ENCODE peak calls at places on chromosomes 5 and 9, in eight cellular contexts. One of them, this sample, is unnamed.

GRCh38 chr9:2816476-2817141 is 27.3 kb downstream of the PUM3 start:
- DNase-seq in HFF-Myc: no peak
- DNase-seq in MCF 10A: no peak
- DNase-seq in mesothelial cell of epicardium: no peak
- DNase-seq in Caco-2: no peak
- DNase-seq in Panc1: no peak
- DNase-seq in WERI-Rb-1: no peak
- DNase-seq in RWPE1: no peak
- DNase-seq in this sample: peak

GRCh38 chr5:20105915-20106314 is 117.9 kb upstream of the CDH18 start:
- DNase-seq in HFF-Myc: no peak
- DNase-seq in MCF 10A: no peak
- DNase-seq in mesothelial cell of epicardium: no peak
- DNase-seq in Caco-2: no peak
- DNase-seq in Panc1: no peak
- DNase-seq in WERI-Rb-1: no peak
- DNase-seq in RWPE1: no peak
- DNase-seq in this sample: no peak

GRCh38 chr5:137753227-137753985 is 757 bp downstream of the HNRNPA0 start:
- DNase-seq in HFF-Myc: no peak
- DNase-seq in MCF 10A: no peak
- DNase-seq in mesothelial cell of epicardium: peak
- DNase-seq in Caco-2: peak
- DNase-seq in Panc1: no peak
- DNase-seq in WERI-Rb-1: peak
- DNase-seq in RWPE1: no peak
- DNase-seq in this sample: no peak

GRCh38 chr9:98176391-98177259 is 15.8 kb downstream of the CORO2A start:
- DNase-seq in HFF-Myc: no peak
- DNase-seq in MCF 10A: no peak
- DNase-seq in mesothelial cell of epicardium: no peak
- DNase-seq in Caco-2: peak
- DNase-seq in Panc1: no peak
- DNase-seq in WERI-Rb-1: no peak
- DNase-seq in RWPE1: no peak
- DNase-seq in this sample: no peak

GRCh38 chr5:6837519-6838110 is 124.4 kb downstream of the TENT4A start:
- DNase-seq in HFF-Myc: no peak
- DNase-seq in MCF 10A: peak
- DNase-seq in mesothelial cell of epicardium: no peak
- DNase-seq in Caco-2: peak
- DNase-seq in Panc1: peak
- DNase-seq in WERI-Rb-1: peak
- DNase-seq in RWPE1: no peak
- DNase-seq in this sample: no peak

GRCh38 chr5:160419458-160420330 is 813 bp upstream of the SLU7 start:
- DNase-seq in HFF-Myc: no peak
- DNase-seq in MCF 10A: no peak
- DNase-seq in mesothelial cell of epicardium: no peak
- DNase-seq in Caco-2: no peak
- DNase-seq in Panc1: peak
- DNase-seq in WERI-Rb-1: no peak
- DNase-seq in RWPE1: no peak
- DNase-seq in this sample: no peak

GRCh38 chr9:104586496-104587180 is 12.6 kb downstream of the OR13C5 start:
- DNase-seq in HFF-Myc: no peak
- DNase-seq in MCF 10A: peak
- DNase-seq in mesothelial cell of epicardium: no peak
- DNase-seq in Caco-2: no peak
- DNase-seq in Panc1: no peak
- DNase-seq in WERI-Rb-1: no peak
- DNase-seq in RWPE1: peak
- DNase-seq in this sample: no peak

GRCh38 chr5:177496111-177497010 is 1.0 kb downstream of the PDLIM7 start:
- DNase-seq in HFF-Myc: peak
- DNase-seq in MCF 10A: peak
- DNase-seq in mesothelial cell of epicardium: peak
- DNase-seq in Caco-2: peak
- DNase-seq in Panc1: no peak
- DNase-seq in WERI-Rb-1: peak
- DNase-seq in RWPE1: peak
- DNase-seq in this sample: peak

GRCh38 chr5:139650689-139651501 is 2.7 kb downstream of the CXXC5 start:
- DNase-seq in HFF-Myc: no peak
- DNase-seq in MCF 10A: no peak
- DNase-seq in mesothelial cell of epicardium: no peak
- DNase-seq in Caco-2: peak
- DNase-seq in Panc1: no peak
- DNase-seq in WERI-Rb-1: peak
- DNase-seq in RWPE1: no peak
- DNase-seq in this sample: no peak

DNA sequence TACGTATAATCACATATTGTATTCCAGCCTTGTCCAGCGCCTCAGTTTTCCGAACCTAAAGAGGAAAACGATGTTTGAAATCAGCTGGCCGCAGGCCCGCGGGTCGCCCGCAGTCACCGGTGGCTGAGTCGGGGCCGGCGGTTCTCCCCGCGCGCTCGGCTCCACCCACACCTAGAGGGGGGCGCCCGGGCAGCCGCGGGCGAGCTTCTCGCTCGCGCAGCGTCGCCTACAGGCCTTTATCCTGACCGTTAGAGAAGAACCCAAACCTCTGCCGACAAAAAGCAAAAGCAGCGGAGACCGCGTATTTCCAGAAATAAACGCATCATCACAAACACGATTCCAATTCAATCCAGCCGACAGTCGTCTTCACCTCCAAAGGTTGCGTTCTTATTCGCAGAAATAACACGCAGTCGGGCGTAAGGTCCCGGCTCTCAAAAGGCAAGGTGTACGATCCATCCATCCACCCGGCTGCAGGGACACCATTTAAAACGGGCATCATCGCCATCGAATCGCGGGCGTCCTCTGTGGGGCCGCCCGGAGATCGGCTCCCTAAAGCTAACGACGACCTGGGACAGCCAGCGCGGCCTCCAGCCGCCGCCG is 680 bp upstream of the NIPBL start:
- DNase-seq in HFF-Myc: no peak
- DNase-seq in MCF 10A: peak
- DNase-seq in mesothelial cell of epicardium: peak
- DNase-seq in Caco-2: peak
- DNase-seq in Panc1: no peak
- DNase-seq in WERI-Rb-1: peak
- DNase-seq in RWPE1: peak
- DNase-seq in this sample: peak
- TF ChIP-seq CTCF in HFF-Myc: peak
- TF ChIP-seq CTCF in MCF 10A: peak
- TF ChIP-seq CTCF in mesothelial cell of epicardium: no peak
- TF ChIP-seq CTCF in Caco-2: no peak
- TF ChIP-seq CTCF in Panc1: peak
- TF ChIP-seq CTCF in WERI-Rb-1: peak
- TF ChIP-seq CTCF in RWPE1: peak
- TF ChIP-seq CTCF in this sample: peak

GRCh38 chr5:42949348-42950090 is 90.6 kb downstream of the ANXA2R start:
- DNase-seq in HFF-Myc: peak
- DNase-seq in MCF 10A: no peak
- DNase-seq in mesothelial cell of epicardium: no peak
- DNase-seq in Caco-2: no peak
- DNase-seq in Panc1: peak
- DNase-seq in WERI-Rb-1: peak
- DNase-seq in RWPE1: no peak
- DNase-seq in this sample: peak
- TF ChIP-seq CTCF in HFF-Myc: peak
- TF ChIP-seq CTCF in MCF 10A: no peak
- TF ChIP-seq CTCF in mesothelial cell of epicardium: no peak
- TF ChIP-seq CTCF in Caco-2: no peak
- TF ChIP-seq CTCF in Panc1: no peak
- TF ChIP-seq CTCF in WERI-Rb-1: no peak
- TF ChIP-seq CTCF in RWPE1: no peak
- TF ChIP-seq CTCF in this sample: peak

GRCh38 chr5:62588668-62589067 is 10.0 kb downstream of the LRRC70 start:
- DNase-seq in HFF-Myc: no peak
- DNase-seq in MCF 10A: no peak
- DNase-seq in mesothelial cell of epicardium: no peak
- DNase-seq in Caco-2: no peak
- DNase-seq in Panc1: no peak
- DNase-seq in WERI-Rb-1: no peak
- DNase-seq in RWPE1: no peak
- DNase-seq in this sample: no peak
- TF ChIP-seq CTCF in HFF-Myc: no peak
- TF ChIP-seq CTCF in MCF 10A: no peak
- TF ChIP-seq CTCF in mesothelial cell of epicardium: no peak
- TF ChIP-seq CTCF in Caco-2: no peak
- TF ChIP-seq CTCF in Panc1: no peak
- TF ChIP-seq CTCF in WERI-Rb-1: no peak
- TF ChIP-seq CTCF in RWPE1: no peak
- TF ChIP-seq CTCF in this sample: no peak

DNA sequence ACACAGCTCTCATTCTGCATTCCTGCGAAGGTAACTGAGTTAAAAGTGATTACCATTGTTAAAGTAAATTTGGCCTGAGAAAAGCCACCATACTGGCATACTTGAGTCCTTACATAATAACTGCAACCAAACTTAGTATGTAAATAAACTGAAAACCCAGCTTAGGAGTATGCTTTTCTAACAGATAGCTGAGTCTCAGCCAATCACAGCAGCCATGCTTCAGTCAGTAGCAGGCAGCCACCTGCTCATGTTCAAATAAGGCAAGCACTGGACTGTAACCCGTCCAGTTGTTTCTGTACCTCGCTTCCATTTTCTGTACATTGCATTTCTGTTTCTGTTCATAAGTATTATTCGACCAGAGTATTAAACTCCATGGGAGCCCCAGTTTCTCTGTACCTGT is 58.6 kb downstream of the GCNT4 start:
- DNase-seq in HFF-Myc: no peak
- DNase-seq in MCF 10A: no peak
- DNase-seq in mesothelial cell of epicardium: no peak
- DNase-seq in Caco-2: no peak
- DNase-seq in Panc1: no peak
- DNase-seq in WERI-Rb-1: no peak
- DNase-seq in RWPE1: no peak
- DNase-seq in this sample: no peak
- TF ChIP-seq CTCF in HFF-Myc: no peak
- TF ChIP-seq CTCF in MCF 10A: no peak
- TF ChIP-seq CTCF in mesothelial cell of epicardium: no peak
- TF ChIP-seq CTCF in Caco-2: no peak
- TF ChIP-seq CTCF in Panc1: no peak
- TF ChIP-seq CTCF in WERI-Rb-1: no peak
- TF ChIP-seq CTCF in RWPE1: no peak
- TF ChIP-seq CTCF in this sample: no peak

DNA sequence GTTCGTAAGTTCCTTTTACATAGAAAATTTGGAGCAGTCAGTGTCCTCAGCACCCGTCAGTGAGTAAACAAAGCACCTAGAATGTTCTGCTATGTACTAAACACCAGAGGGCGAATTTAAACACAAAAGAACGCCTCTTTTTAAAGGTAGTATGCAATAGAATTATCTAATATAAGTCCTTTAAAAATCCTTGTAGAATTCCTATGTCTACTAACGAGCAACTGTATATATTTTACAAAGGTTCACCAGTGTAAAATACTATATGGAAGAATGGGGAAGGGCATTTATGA is 499 bp upstream of the TMEM232 start:
- DNase-seq in HFF-Myc: no peak
- DNase-seq in MCF 10A: no peak
- DNase-seq in mesothelial cell of epicardium: no peak
- DNase-seq in Caco-2: no peak
- DNase-seq in Panc1: no peak
- DNase-seq in WERI-Rb-1: no peak
- DNase-seq in RWPE1: no peak
- DNase-seq in this sample: peak
- TF ChIP-seq CTCF in HFF-Myc: no peak
- TF ChIP-seq CTCF in MCF 10A: no peak
- TF ChIP-seq CTCF in mesothelial cell of epicardium: no peak
- TF ChIP-seq CTCF in Caco-2: no peak
- TF ChIP-seq CTCF in Panc1: peak
- TF ChIP-seq CTCF in WERI-Rb-1: no peak
- TF ChIP-seq CTCF in RWPE1: no peak
- TF ChIP-seq CTCF in this sample: peak

GRCh38 chr5:40957048-40957447 is 47.8 kb downstream of the C7 start:
- DNase-seq in HFF-Myc: no peak
- DNase-seq in MCF 10A: no peak
- DNase-seq in mesothelial cell of epicardium: no peak
- DNase-seq in Caco-2: no peak
- DNase-seq in Panc1: no peak
- DNase-seq in WERI-Rb-1: no peak
- DNase-seq in RWPE1: no peak
- DNase-seq in this sample: no peak

GRCh38 chr5:40960027-40960426 is 50.7 kb downstream of the C7 start:
- DNase-seq in HFF-Myc: no peak
- DNase-seq in MCF 10A: no peak
- DNase-seq in mesothelial cell of epicardium: no peak
- DNase-seq in Caco-2: no peak
- DNase-seq in Panc1: no peak
- DNase-seq in WERI-Rb-1: no peak
- DNase-seq in RWPE1: no peak
- DNase-seq in this sample: peak

GRCh38 chr5:40958811-40959210 is 49.5 kb downstream of the C7 start:
- DNase-seq in HFF-Myc: no peak
- DNase-seq in MCF 10A: no peak
- DNase-seq in mesothelial cell of epicardium: no peak
- DNase-seq in Caco-2: no peak
- DNase-seq in Panc1: no peak
- DNase-seq in WERI-Rb-1: no peak
- DNase-seq in RWPE1: no peak
- DNase-seq in this sample: no peak

GRCh38 chr5:40962207-40962955 is 53.1 kb downstream of the C7 start:
- DNase-seq in HFF-Myc: no peak
- DNase-seq in MCF 10A: no peak
- DNase-seq in mesothelial cell of epicardium: no peak
- DNase-seq in Caco-2: no peak
- DNase-seq in Panc1: no peak
- DNase-seq in WERI-Rb-1: no peak
- DNase-seq in RWPE1: no peak
- DNase-seq in this sample: no peak
- TF ChIP-seq CTCF in HFF-Myc: no peak
- TF ChIP-seq CTCF in MCF 10A: no peak
- TF ChIP-seq CTCF in mesothelial cell of epicardium: no peak
- TF ChIP-seq CTCF in Caco-2: no peak
- TF ChIP-seq CTCF in Panc1: peak
- TF ChIP-seq CTCF in WERI-Rb-1: no peak
- TF ChIP-seq CTCF in RWPE1: no peak
- TF ChIP-seq CTCF in this sample: no peak

DNA sequence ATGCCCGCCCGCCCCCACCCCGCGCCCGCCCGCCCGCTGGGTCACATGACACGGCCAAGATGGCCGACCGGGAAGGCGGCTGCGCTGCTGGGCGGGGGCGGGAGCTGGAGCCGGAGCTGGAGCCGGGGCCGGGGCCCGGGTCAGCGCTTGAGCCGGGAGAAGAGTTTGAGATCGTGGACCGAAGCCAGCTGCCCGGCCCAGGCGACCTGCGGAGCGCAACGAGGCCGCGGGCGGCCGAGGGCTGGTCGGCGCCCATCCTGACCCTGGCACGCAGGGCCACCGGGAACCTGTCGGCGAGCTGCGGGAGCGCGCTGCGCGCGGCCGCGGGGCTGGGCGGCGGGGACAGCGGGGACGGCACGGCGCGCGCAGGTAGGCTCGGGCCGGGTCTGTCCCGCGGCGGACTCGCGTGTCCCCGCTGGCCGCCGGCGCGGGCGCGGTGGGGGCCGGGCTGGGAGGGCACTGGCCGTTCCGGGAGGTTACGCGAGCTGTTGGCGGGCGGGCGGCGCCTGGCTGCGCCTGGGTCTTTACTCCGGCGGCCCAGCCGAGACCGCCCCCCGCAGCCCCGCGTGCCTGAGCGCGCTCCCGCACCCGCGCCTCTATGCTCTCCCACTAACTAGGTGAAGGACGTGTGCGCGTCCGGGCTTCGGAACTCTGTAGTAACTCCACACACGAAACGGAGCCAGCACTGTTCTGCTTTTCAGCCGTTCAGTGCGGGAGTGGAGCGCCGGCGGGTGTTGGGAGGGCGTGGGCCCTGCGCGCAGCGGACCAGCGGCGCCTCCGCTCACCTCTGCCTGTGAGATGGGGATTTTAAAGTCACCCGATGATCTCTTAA is at the start of gene RUFY1:
- DNase-seq in HFF-Myc: no peak
- DNase-seq in MCF 10A: peak
- DNase-seq in mesothelial cell of epicardium: peak
- DNase-seq in Caco-2: peak
- DNase-seq in Panc1: no peak
- DNase-seq in WERI-Rb-1: peak
- DNase-seq in RWPE1: peak
- DNase-seq in this sample: peak
- TF ChIP-seq CTCF in HFF-Myc: no peak
- TF ChIP-seq CTCF in MCF 10A: no peak
- TF ChIP-seq CTCF in mesothelial cell of epicardium: no peak
- TF ChIP-seq CTCF in Caco-2: no peak
- TF ChIP-seq CTCF in Panc1: no peak
- TF ChIP-seq CTCF in WERI-Rb-1: no peak
- TF ChIP-seq CTCF in RWPE1: no peak
- TF ChIP-seq CTCF in this sample: no peak